ENCODE peak calls at places on chromosomes 1 and 21, in six cellular contexts. V is left ventricle myocardium inferior, K is right lobe of liver, D is omental fat pad, H is progenitor cell of endocrine pancreas, A is brain microvascular endothelial cell. W is an unnamed sample.

GRCh38 chr1:87805661-87806376 is 477.1 kb downstream of the LMO4 start:
- DNase-seq in V (no peak), K (no peak), D (no peak), H (no peak), A (no peak), W (peak)

GRCh38 chr21:15494481-15494880 is 235.3 kb upstream of the USP25 start:
- DNase-seq in V (no peak), K (no peak), D (no peak), H (no peak), A (no peak), W (no peak)

GRCh38 chr21:27429612-27430361 is 462.9 kb upstream of the ADAMTS5 start:
- DNase-seq in V (no peak), K (no peak), D (no peak), H (no peak), A (no peak), W (no peak)

GRCh38 chr1:192859808-192860207 is 51.0 kb downstream of the RGS2 start:
- DNase-seq in V (no peak), K (no peak), D (no peak), H (no peak), A (no peak), W (no peak)

GRCh38 chr1:58041621-58042020 is 504.9 kb downstream of the OMA1 start:
- DNase-seq in V (no peak), K (no peak), D (no peak), H (no peak), A (no peak), W (no peak)

GRCh38 chr1:66012076-66012769 is 219.5 kb downstream of the PDE4B start:
- DNase-seq in V (no peak), K (no peak), D (no peak), H (no peak), A (no peak), W (no peak)

GRCh38 chr1:75614455-75615379 is 3.8 kb upstream of the SLC44A5 start:
- DNase-seq in V (peak), K (no peak), D (no peak), H (peak), A (no peak), W (peak)

GRCh38 chr1:6464514-6464836 is 1.5 kb downstream of the TNFRSF25 start:
- DNase-seq in V (peak), K (peak), D (no peak), H (no peak), A (no peak), W (no peak)

GRCh38 chr21:34511154-34511553 is 856 bp downstream of the KCNE1 start:
- DNase-seq in V (no peak), K (no peak), D (no peak), H (no peak), A (no peak), W (no peak)

GRCh38 chr1:16143566-16144324 is 12.1 kb downstream of the EPHA2 start:
- DNase-seq in V (peak), K (peak), D (no peak), H (peak), A (no peak), W (peak)

GRCh38 chr1:41381691-41382530 is 20.7 kb downstream of the FOXO6 start:
- DNase-seq in V (no peak), K (no peak), D (no peak), H (no peak), A (no peak), W (no peak)

GRCh38 chr1:242146640-242147039 is 147.7 kb upstream of the MAP1LC3C start:
- DNase-seq in V (no peak), K (no peak), D (no peak), H (no peak), A (no peak), W (no peak)

GRCh38 chr1:50106095-50106761 is 2.5 kb upstream of the ELAVL4 start:
- DNase-seq in V (no peak), K (no peak), D (no peak), H (no peak), A (no peak), W (no peak)

GRCh38 chr1:17539526-17540254 is at the start of gene ARHGEF10L:
- DNase-seq in V (peak), K (no peak), D (no peak), H (peak), A (no peak), W (peak)

GRCh38 chr1:26540346-26540745 is 10.8 kb downstream of the RPS6KA1 start:
- DNase-seq in V (no peak), K (no peak), D (no peak), H (no peak), A (no peak), W (no peak)

GRCh38 chr1:203477748-203478147 is 2.1 kb downstream of the PRELP start:
- DNase-seq in V (no peak), K (no peak), D (no peak), H (no peak), A (no peak), W (no peak)

GRCh38 chr1:2173546-2174347 is 20.8 kb downstream of the FAAP20 start:
- DNase-seq in V (no peak), K (no peak), D (no peak), H (no peak), A (no peak), W (no peak)

GRCh38 chr1:1122981-1123480 is 7.1 kb upstream of the C1orf159 start:
- DNase-seq in V (no peak), K (no peak), D (no peak), H (no peak), A (no peak), W (peak)

GRCh38 chr21:45334134-45334533 is 46.4 kb upstream of the POFUT2 start:
- DNase-seq in V (peak), K (peak), D (no peak), H (no peak), A (no peak), W (no peak)

GRCh38 chr21:43983860-43984420 is 28.2 kb upstream of the TRAPPC10 start:
- DNase-seq in V (no peak), K (no peak), D (no peak), H (no peak), A (no peak), W (no peak)

GRCh38 chr21:16473965-16474364 is 744.2 kb downstream of the USP25 start:
- DNase-seq in V (no peak), K (no peak), D (no peak), H (no peak), A (peak), W (no peak)

GRCh38 chr1:52157582-52157981 is 15.7 kb downstream of the ZFYVE9 start:
- DNase-seq in V (no peak), K (no peak), D (no peak), H (no peak), A (no peak), W (no peak)

GRCh38 chr1:192342842-192343241 is 26.1 kb downstream of the RGS21 start:
- DNase-seq in V (no peak), K (no peak), D (no peak), H (no peak), A (no peak), W (no peak)

GRCh38 chr1:232621050-232621449 is 8.9 kb downstream of the SIPA1L2 start:
- DNase-seq in V (no peak), K (no peak), D (no peak), H (no peak), A (no peak), W (no peak)

GRCh38 chr1:28132110-28132897 is 43.9 kb upstream of the EYA3 start:
- DNase-seq in V (no peak), K (no peak), D (no peak), H (no peak), A (no peak), W (no peak)

GRCh38 chr1:110477445-110477957 is 26.6 kb downstream of the PROK1 start:
- DNase-seq in V (no peak), K (no peak), D (no peak), H (no peak), A (no peak), W (no peak)

GRCh38 chr1:226248091-226248490 is 24.6 kb downstream of the MIXL1 start:
- DNase-seq in V (no peak), K (no peak), D (no peak), H (no peak), A (no peak), W (no peak)

GRCh38 chr1:118148034-118148433 is 37.0 kb downstream of the SPAG17 start:
- DNase-seq in V (no peak), K (no peak), D (no peak), H (no peak), A (peak), W (no peak)

GRCh38 chr21:32020551-32020950 is 147.7 kb downstream of the HUNK start:
- DNase-seq in V (no peak), K (no peak), D (no peak), H (no peak), A (no peak), W (no peak)

GRCh38 chr1:209156991-209157390 is 426.5 kb upstream of the CAMK1G start:
- DNase-seq in V (no peak), K (no peak), D (no peak), H (no peak), A (no peak), W (no peak)

GRCh38 chr21:32256873-32257620 is 21.8 kb downstream of the MIS18A start:
- DNase-seq in V (peak), K (peak), D (no peak), H (no peak), A (peak), W (peak)

GRCh38 chr1:42777860-42778259 is 6.9 kb upstream of the TMEM269 start:
- DNase-seq in V (no peak), K (no peak), D (no peak), H (no peak), A (peak), W (no peak)

GRCh38 chr1:186440584-186440983 is 20.3 kb downstream of the PDC start:
- DNase-seq in V (no peak), K (no peak), D (no peak), H (no peak), A (no peak), W (no peak)

GRCh38 chr1:61403863-61404615 is 320.9 kb downstream of the TM2D1 start:
- DNase-seq in V (no peak), K (no peak), D (no peak), H (no peak), A (peak), W (no peak)

GRCh38 chr1:205109711-205110110 is 12.1 kb downstream of the RBBP5 start:
- DNase-seq in V (no peak), K (no peak), D (no peak), H (no peak), A (no peak), W (no peak)

GRCh38 chr1:109873278-109874175 is 37.1 kb upstream of the CSF1 start:
- DNase-seq in V (no peak), K (no peak), D (no peak), H (no peak), A (no peak), W (no peak)

GRCh38 chr1:61378498-61379180 is 296.3 kb downstream of the NFIA start:
- DNase-seq in V (peak), K (no peak), D (no peak), H (no peak), A (no peak), W (no peak)

GRCh38 chr1:203440780-203441179 is 34.8 kb upstream of the PRELP start:
- DNase-seq in V (peak), K (no peak), D (no peak), H (no peak), A (peak), W (peak)

GRCh38 chr1:25758466-25759070 is 41.4 kb upstream of the SELENON start:
- DNase-seq in V (no peak), K (no peak), D (no peak), H (no peak), A (no peak), W (no peak)

GRCh38 chr1:25566730-25567341 is 23.4 kb downstream of the LDLRAP1 start:
- DNase-seq in V (peak), K (peak), D (no peak), H (no peak), A (peak), W (no peak)

DNA sequence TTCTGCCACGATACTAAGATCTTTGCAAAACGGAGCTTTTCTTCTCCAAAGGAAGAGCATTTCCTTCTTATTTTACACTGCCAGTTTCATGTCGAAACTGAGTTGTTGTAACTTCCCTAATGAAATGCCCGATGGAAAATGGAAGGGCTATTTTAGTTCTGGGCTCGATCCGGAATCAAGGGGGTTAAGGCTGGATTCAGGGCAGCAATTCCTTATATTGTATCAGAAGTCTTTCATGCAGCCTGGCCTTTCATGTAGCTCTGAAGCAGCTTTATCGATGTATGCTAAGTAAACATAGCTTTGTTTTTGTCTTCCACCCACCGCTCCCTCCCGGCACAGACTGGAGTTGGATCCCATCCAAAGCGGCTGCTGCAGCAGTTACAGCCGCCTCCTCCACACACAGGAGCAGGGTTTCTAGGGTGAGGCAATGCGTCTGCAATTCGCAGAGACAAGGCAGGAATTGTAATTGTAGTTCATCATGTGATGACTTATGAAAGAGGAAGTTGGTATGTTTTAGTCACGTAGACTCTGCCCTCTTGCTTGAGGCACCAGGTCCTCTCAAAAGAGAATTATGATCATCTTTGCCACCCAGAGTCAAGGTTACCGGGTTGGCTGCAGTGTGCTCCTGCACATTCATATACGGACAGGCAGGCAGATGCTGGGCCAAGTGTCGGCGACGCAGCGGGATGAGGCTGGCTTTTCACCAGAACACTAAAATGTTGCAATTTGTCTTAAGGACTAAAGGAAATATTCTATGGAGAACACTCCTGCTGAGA is 2.6 kb upstream of the IRF2BP2 start:
- DNase-seq in V (peak), K (peak), D (peak), H (peak), A (peak), W (peak)
- TF ChIP-seq CTCF in V (no peak), K (no peak), D (no peak), H (no peak), A (no peak), W (no peak)

GRCh38 chr1:19096990-19097389 is 113.1 kb downstream of the UBR4 start:
- DNase-seq in V (no peak), K (no peak), D (no peak), H (no peak), A (no peak), W (no peak)
- TF ChIP-seq CTCF in V (no peak), K (no peak), D (no peak), H (no peak), A (no peak), W (no peak)

GRCh38 chr1:53183277-53183990 is 13.2 kb upstream of the CPT2 start:
- DNase-seq in V (peak), K (peak), D (no peak), H (no peak), A (no peak), W (no peak)

GRCh38 chr1:53180226-53180625 is 16.4 kb upstream of the CPT2 start:
- DNase-seq in V (no peak), K (no peak), D (no peak), H (no peak), A (peak), W (no peak)

GRCh38 chr1:53182688-53183276 is 13.8 kb upstream of the CPT2 start:
- DNase-seq in V (no peak), K (no peak), D (no peak), H (no peak), A (no peak), W (no peak)

GRCh38 chr1:53180951-53181350 is 15.7 kb upstream of the CPT2 start:
- DNase-seq in V (no peak), K (no peak), D (no peak), H (no peak), A (no peak), W (no peak)

DNA sequence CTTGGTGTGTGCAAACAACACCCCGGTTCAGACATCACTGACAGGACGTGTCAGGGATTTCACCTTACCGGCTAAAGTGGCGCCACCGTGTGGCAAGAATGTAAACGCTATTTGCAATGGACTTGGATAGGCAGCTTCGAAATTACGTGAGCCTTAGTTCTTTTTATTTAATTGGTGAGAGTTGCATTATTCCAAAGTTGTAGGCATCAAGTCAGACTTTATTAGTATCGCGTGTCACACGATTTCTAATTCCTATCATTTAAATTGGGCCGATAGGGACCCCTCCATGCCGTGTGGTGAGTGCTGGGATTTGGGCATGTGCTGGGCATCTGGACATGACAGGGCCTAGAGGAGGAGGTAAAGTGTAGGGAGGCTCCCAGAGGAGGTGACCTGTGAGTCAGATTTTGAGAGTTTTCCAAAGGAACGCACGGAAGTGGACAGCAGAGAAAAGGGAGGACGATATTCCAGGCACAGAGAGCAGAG is 14.5 kb upstream of the CPT2 start:
- DNase-seq in V (peak), K (peak), D (peak), H (peak), A (peak), W (peak)
- TF ChIP-seq CTCF in V (peak), K (peak), D (peak), H (peak), A (peak), W (peak)

DNA sequence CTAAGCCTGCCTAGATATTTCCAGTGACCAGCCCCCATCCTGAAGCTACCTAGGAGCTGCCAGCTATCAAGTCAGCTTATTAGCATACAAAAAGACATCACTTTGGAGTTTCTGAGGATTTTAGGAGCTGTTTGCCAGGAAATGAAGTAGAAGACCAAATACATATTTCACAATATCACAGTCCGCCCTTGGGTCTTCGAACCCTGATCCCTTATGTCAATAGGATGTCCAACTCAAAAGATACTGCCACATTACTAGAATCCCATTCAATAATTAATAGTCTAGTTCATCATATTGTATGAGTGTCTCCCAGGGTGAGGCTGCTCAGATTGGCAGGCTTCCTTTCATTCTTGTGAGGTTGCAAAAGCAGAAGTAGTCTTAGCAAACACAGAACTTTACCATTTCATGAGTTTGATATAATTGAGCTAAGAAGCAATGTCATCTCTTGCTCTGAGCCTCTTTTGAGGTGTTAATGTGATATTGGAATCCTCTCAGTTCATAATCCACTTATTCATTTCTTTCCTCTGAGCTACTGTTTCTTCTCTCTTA is 13.6 kb downstream of the IPO9 start:
- DNase-seq in V (no peak), K (no peak), D (no peak), H (no peak), A (no peak), W (no peak)
- TF ChIP-seq CTCF in V (no peak), K (no peak), D (no peak), H (no peak), A (no peak), W (no peak)